ENCODE peak calls at places on chromosome 11, in ten cellular contexts. J is astrocyte, Z is fibroblast of pulmonary artery, V is coronary artery, Y is progenitor cell of endocrine pancreas, K is HepG2, F is mammary epithelial cell, M is A673, Q is thyroid gland, L is astrocyte of the spinal cord. O is an unnamed sample.

GRCh38 chr11:119810478-119811232 is 81.7 kb upstream of the NECTIN1 start:
- DNase-seq in K (no peak), F (peak; percentile 38), Z (no peak), Q (no peak), M (no peak), Y (no peak), J (peak; percentile 27), V (no peak), L (no peak), O (no peak)

GRCh38 chr11:84437129-84438123 is 1151.3 kb upstream of the CCDC90B start:
- DNase-seq in Z (no peak), Y (peak; percentile 48), J (no peak), M (no peak), F (no peak), L (no peak), Q (peak; percentile 67), K (peak; percentile 14), V (no peak), O (peak; percentile 84)

GRCh38 chr11:61917357-61918109 is at the start of gene RAB3IL1:
- DNase-seq in M (peak; percentile 72), L (no peak), J (no peak), Y (peak; percentile 56), V (peak; percentile 77), K (no peak), F (no peak), Q (peak; percentile 62), Z (peak; percentile 53), O (peak; percentile 55)

GRCh38 chr11:130390071-130390758 is 38.2 kb downstream of the ADAMTS8 start:
- DNase-seq in Y (no peak), Q (peak; percentile 9), Z (peak; percentile 78), V (no peak), L (peak; percentile 81), K (peak; percentile 66), M (peak; percentile 58), J (peak; percentile 81), F (peak; percentile 48), O (peak; percentile 68)

GRCh38 chr11:126317681-126318641 is 14.1 kb downstream of the DCPS start:
- DNase-seq in Z (peak; percentile 71), Y (no peak), K (no peak), V (peak; percentile 86), F (peak; percentile 64), J (peak; percentile 87), Q (peak; percentile 34), L (peak; percentile 94), M (no peak), O (peak; percentile 32)

GRCh38 chr11:1881442-1882264 is 10.0 kb downstream of the PRR33 start:
- DNase-seq in M (no peak), K (no peak), F (no peak), Q (no peak), J (no peak), V (peak; percentile 71), Y (no peak), Z (no peak), L (no peak), O (no peak)

GRCh38 chr11:104623518-104623917 is 274.7 kb downstream of the CASP12 start:
- DNase-seq in J (peak; percentile 63), M (no peak), V (no peak), Y (no peak), K (no peak), F (peak; percentile 31), L (peak; percentile 14), Q (no peak), Z (peak; percentile 67), O (no peak)

GRCh38 chr11:119389611-119390254 is 8.2 kb upstream of the USP2 start:
- DNase-seq in K (no peak), Z (no peak), J (no peak), V (no peak), M (no peak), Y (no peak), F (no peak), L (no peak), Q (peak; percentile 19), O (peak; percentile 26)

GRCh38 chr11:47532597-47533213 is 20.2 kb downstream of the CELF1 start:
- DNase-seq in M (peak; percentile 69), F (no peak), V (no peak), K (no peak), J (no peak), Z (no peak), L (no peak), Q (no peak), Y (no peak), O (no peak)

GRCh38 chr11:114762437-114762836 is 84.1 kb downstream of the NXPE2 start:
- DNase-seq in Y (peak; percentile 57), Z (peak; percentile 75), F (peak; percentile 20), V (no peak), L (peak; percentile 62), K (peak; percentile 26), J (peak; percentile 41), M (peak; percentile 62), Q (peak; percentile 48), O (peak; percentile 55)

GRCh38 chr11:131510662-131511061 is 140.2 kb downstream of the NTM start:
- DNase-seq in L (no peak), Q (no peak), Z (no peak), J (no peak), Y (no peak), V (no peak), F (no peak), M (no peak), K (no peak), O (no peak)

GRCh38 chr11:131506376-131506775 is 136.0 kb downstream of the NTM start:
- DNase-seq in L (no peak), Q (no peak), K (no peak), Z (no peak), F (no peak), Y (no peak), J (no peak), M (no peak), V (no peak), O (no peak)

GRCh38 chr11:131514062-131514461 is 143.6 kb downstream of the NTM start:
- DNase-seq in L (no peak), Z (no peak), V (no peak), Y (no peak), M (no peak), K (no peak), F (no peak), Q (no peak), J (no peak), O (no peak)

GRCh38 chr11:131512228-131512627 is 141.8 kb downstream of the NTM start:
- DNase-seq in Q (no peak), J (no peak), M (no peak), Y (no peak), V (no peak), L (no peak), F (no peak), Z (no peak), K (no peak), O (no peak)

DNA sequence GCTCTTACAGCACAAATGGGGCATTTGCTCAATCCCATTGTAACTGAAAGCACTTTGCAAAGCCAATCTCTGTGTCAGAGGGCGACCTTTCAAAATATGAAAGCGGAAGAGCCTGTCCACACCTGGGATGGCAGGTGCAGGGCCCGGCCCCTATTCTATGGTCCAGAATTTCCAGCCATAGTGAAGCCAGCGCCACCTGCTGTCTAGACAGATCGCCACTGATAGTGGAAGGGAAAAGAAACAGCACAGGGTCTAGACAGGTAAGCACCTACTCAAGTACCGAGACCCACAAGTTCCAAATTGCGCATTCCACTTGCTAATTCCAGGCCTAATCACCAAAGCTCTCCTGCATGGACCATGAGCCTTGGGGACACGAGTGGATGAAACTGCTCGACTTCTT is 141.4 kb downstream of the NTM start:
- DNase-seq in Q (peak; percentile 52), K (peak; percentile 27), J (no peak), Y (peak; percentile 34), Z (no peak), F (no peak), L (no peak), V (no peak), M (peak; percentile 15), O (peak; percentile 69)
- TF ChIP-seq CTCF in Q (peak; percentile 66), K (peak; percentile 72), J (peak; percentile 30), Y (peak; percentile 76), Z (peak; percentile 22), F (peak; percentile 61), L (peak; percentile 48), V (no peak), M (peak; percentile 73), O (peak; percentile 72)

GRCh38 chr11:9363954-9364912 is 20.2 kb upstream of the IPO7 start:
- DNase-seq in V (peak; percentile 98), Y (peak; percentile 80), J (peak; percentile 97), M (peak; percentile 95), L (peak; percentile 98), Q (peak; percentile 96), K (peak; percentile 94), F (peak; percentile 95), Z (peak; percentile 97), O (peak; percentile 98)
- TF ChIP-seq CTCF in V (no peak), Y (no peak), J (no peak), M (no peak), L (no peak), Q (no peak), K (peak; percentile 39), F (no peak), Z (no peak), O (no peak)

GRCh38 chr11:86676533-86677154 is 4.2 kb upstream of the ME3 start:
- DNase-seq in Q (no peak), L (no peak), Y (no peak), V (no peak), J (no peak), F (no peak), Z (peak; percentile 27), M (peak; percentile 81), K (peak; percentile 18), O (no peak)
- TF ChIP-seq CTCF in Q (no peak), L (peak; percentile 35), Y (peak; percentile 40), V (no peak), J (peak; percentile 22), F (peak; percentile 40), Z (peak; percentile 29), M (peak; percentile 78), K (peak; percentile 43), O (no peak)

GRCh38 chr11:10762185-10762584 is 11.1 kb downstream of the CTR9 start:
- DNase-seq in Z (no peak), F (no peak), J (no peak), L (no peak), K (no peak), M (no peak), V (no peak), Q (no peak), Y (no peak), O (no peak)

GRCh38 chr11:10763766-10764165 is 12.7 kb downstream of the CTR9 start:
- DNase-seq in Y (no peak), Q (no peak), M (no peak), J (no peak), V (no peak), L (no peak), Z (peak; percentile 47), F (no peak), K (no peak), O (no peak)

GRCh38 chr11:10761085-10761698 is 10.1 kb downstream of the CTR9 start:
- DNase-seq in Y (no peak), F (no peak), V (no peak), L (no peak), Z (no peak), M (no peak), K (peak; percentile 34), J (no peak), Q (no peak), O (no peak)

GRCh38 chr11:10762913-10763421 is 11.9 kb downstream of the CTR9 start:
- DNase-seq in L (no peak), V (no peak), Y (no peak), F (no peak), K (no peak), M (no peak), Z (no peak), Q (no peak), J (no peak), O (no peak)

DNA sequence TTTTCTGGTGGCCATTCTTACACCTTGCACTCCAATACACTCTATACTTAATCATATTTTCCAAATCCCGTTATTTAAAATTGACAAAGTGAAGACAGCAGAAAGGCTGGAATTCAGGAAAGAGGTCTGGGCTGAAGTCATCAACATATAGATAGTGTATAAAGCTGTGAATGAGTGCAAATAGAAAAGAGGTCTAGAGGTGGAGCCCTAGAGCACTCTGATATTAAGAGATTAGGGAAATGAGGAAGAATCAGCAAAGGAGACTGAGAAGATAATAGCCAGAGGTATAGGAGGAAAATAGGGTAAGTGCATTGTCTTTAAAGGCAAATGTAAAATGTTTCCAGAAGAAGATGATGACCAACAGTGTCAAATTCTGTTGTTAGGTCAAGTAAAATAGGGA is 7.9 kb downstream of the CTR9 start:
- DNase-seq in J (no peak), Q (no peak), V (no peak), L (no peak), F (no peak), Z (no peak), Y (no peak), K (no peak), M (peak; percentile 45), O (no peak)
- TF ChIP-seq CTCF in J (no peak), Q (no peak), V (no peak), L (peak; percentile 27), F (peak; percentile 13), Z (peak; percentile 26), Y (no peak), K (no peak), M (peak; percentile 47), O (no peak)

O was measured in body of pancreas.